ENCODE peak calls at places on chromosome 13, in four cellular contexts. B, X, V and Q are unnamed samples.

GRCh38 chr13:112689498-112690241 is at the start of gene ATP11A:
- DNase-seq in B (peak), X (peak), V (peak), Q (peak)

GRCh38 chr13:67341406-67341805 is 111.3 kb upstream of the PCDH9 start:
- DNase-seq in B (no peak), X (no peak), V (no peak), Q (no peak)

GRCh38 chr13:95660981-95661581 is 15.9 kb upstream of the DNAJC3 start:
- DNase-seq in B (no peak), X (peak), V (no peak), Q (peak)

GRCh38 chr13:111341886-111342285 is 21.4 kb downstream of the TEX29 start:
- DNase-seq in B (no peak), X (no peak), V (no peak), Q (no peak)

GRCh38 chr13:32067149-32067961 is 35.8 kb downstream of the FRY start:
- DNase-seq in B (no peak), X (no peak), V (no peak), Q (no peak)

GRCh38 chr13:104757712-104758111 is 1691.5 kb upstream of the SLC10A2 start:
- DNase-seq in B (no peak), X (no peak), V (no peak), Q (no peak)

GRCh38 chr13:43348397-43348796 is 325.0 kb downstream of the DNAJC15 start:
- DNase-seq in B (no peak), X (no peak), V (no peak), Q (no peak)

GRCh38 chr13:102817907-102818306 is 19.0 kb downstream of the BIVM start:
- DNase-seq in B (no peak), X (no peak), V (no peak), Q (no peak)

GRCh38 chr13:112870737-112871287 is 98.2 kb upstream of the MCF2L start:
- DNase-seq in B (no peak), X (no peak), V (no peak), Q (no peak)

GRCh38 chr13:30113531-30113930 is 193.8 kb downstream of the KATNAL1 start:
- DNase-seq in B (no peak), X (no peak), V (no peak), Q (no peak)

GRCh38 chr13:48304132-48304876 is 753 bp downstream of the RB1 start:
- DNase-seq in B (no peak), X (peak), V (peak), Q (peak)

GRCh38 chr13:76822691-76823267 is 63.4 kb downstream of the KCTD12 start:
- DNase-seq in B (no peak), X (peak), V (no peak), Q (peak)

GRCh38 chr13:26424181-26424580 is 133.3 kb upstream of the WASF3 start:
- DNase-seq in B (no peak), X (no peak), V (no peak), Q (no peak)

GRCh38 chr13:26991508-26992181 is 180.0 kb downstream of the USP12 start:
- DNase-seq in B (no peak), X (no peak), V (no peak), Q (no peak)

GRCh38 chr13:47119568-47120080 is 222.8 kb upstream of the HTR2A start:
- DNase-seq in B (no peak), X (no peak), V (no peak), Q (no peak)

GRCh38 chr13:63501702-63502101 is 2086.1 kb upstream of the PCDH20 start:
- DNase-seq in B (no peak), X (no peak), V (no peak), Q (no peak)

GRCh38 chr13:42420304-42420703 is 148.4 kb downstream of the AKAP11 start:
- DNase-seq in B (peak), X (no peak), V (no peak), Q (no peak)

GRCh38 chr13:21043898-21044297 is 17.5 kb downstream of the LATS2 start:
- DNase-seq in B (no peak), X (no peak), V (no peak), Q (no peak)

GRCh38 chr13:66831317-66831716 is 398.8 kb downstream of the PCDH9 start:
- DNase-seq in B (no peak), X (no peak), V (no peak), Q (no peak)

GRCh38 chr13:114096811-114097503 is 35.5 kb downstream of the RASA3 start:
- DNase-seq in B (no peak), X (no peak), V (no peak), Q (no peak)

GRCh38 chr13:77751513-77752456 is 54.3 kb downstream of the SLAIN1 start:
- DNase-seq in B (peak), X (peak), V (no peak), Q (peak)

GRCh38 chr13:50386527-50387123 is 371.4 kb downstream of the KCNRG start:
- DNase-seq in B (no peak), X (no peak), V (no peak), Q (no peak)

GRCh38 chr13:28357846-28358496 is 137.0 kb downstream of the FLT1 start:
- DNase-seq in B (no peak), X (no peak), V (no peak), Q (no peak)

GRCh38 chr13:20394506-20394905 is 131.2 kb downstream of the CRYL1 start:
- DNase-seq in B (no peak), X (no peak), V (no peak), Q (no peak)

GRCh38 chr13:109939105-109939504 is 152.7 kb upstream of the IRS2 start:
- DNase-seq in B (no peak), X (no peak), V (no peak), Q (no peak)

GRCh38 chr13:100495455-100495854 is 93.1 kb downstream of the GGACT start:
- DNase-seq in B (no peak), X (no peak), V (no peak), Q (no peak)

GRCh38 chr13:45750566-45750965 is 48.4 kb downstream of the CBY2 start:
- DNase-seq in B (no peak), X (no peak), V (no peak), Q (no peak)

GRCh38 chr13:36850790-36851438 is 31.9 kb downstream of the RFXAP start:
- DNase-seq in B (no peak), X (no peak), V (no peak), Q (no peak)

GRCh38 chr13:53090507-53090906 is 61.9 kb downstream of the OLFM4 start:
- DNase-seq in B (no peak), X (no peak), V (no peak), Q (no peak)

GRCh38 chr13:114034481-114034891 is 60.6 kb upstream of the C13orf46 start:
- DNase-seq in B (no peak), X (no peak), V (no peak), Q (no peak)

GRCh38 chr13:23159205-23159586 is 21.6 kb upstream of the SGCG start:
- DNase-seq in B (peak), X (no peak), V (no peak), Q (no peak)

GRCh38 chr13:53001871-53002270 is 26.7 kb upstream of the OLFM4 start:
- DNase-seq in B (no peak), X (no peak), V (no peak), Q (no peak)

GRCh38 chr13:73765651-73766384 is 368.4 kb downstream of the KLF12 start:
- DNase-seq in B (peak), X (peak), V (peak), Q (peak)

GRCh38 chr13:112358156-112358555 is 18.0 kb upstream of the SPACA7 start:
- DNase-seq in B (no peak), X (no peak), V (no peak), Q (no peak)

GRCh38 chr13:62126400-62126799 is 710.8 kb upstream of the PCDH20 start:
- DNase-seq in B (no peak), X (no peak), V (no peak), Q (no peak)